ENCODE peak calls at places on chromosome 1, in eight cellular contexts. R is ovary, T is heart right ventricle, B is lower leg skin, O is cardiac fibroblast, F is upper lobe of right lung, G is heart left ventricle, A is MM.1S. J is an unnamed sample.
A peak's percentile ranks its signal among the peaks of the same experiment; 100 is the strongest.

GRCh38 chr1:225879521-225880209 is 2.5 kb downstream of the TMEM63A start:
- DNase-seq in A (peak; percentile 84), F (no peak), R (no peak), O (no peak), G (no peak), T (no peak), B (no peak), J (peak; percentile 57)

GRCh38 chr1:199404976-199405375 is 622.5 kb upstream of the NR5A2 start:
- DNase-seq in A (no peak), F (no peak), G (no peak), T (no peak), B (no peak), O (no peak), R (no peak), J (no peak)

GRCh38 chr1:117838911-117839310 is 90.5 kb downstream of the GDAP2 start:
- DNase-seq in O (peak; percentile 29), G (no peak), R (no peak), A (no peak), T (no peak), F (no peak), B (no peak), J (no peak)

GRCh38 chr1:9718006-9718680 is 66.6 kb downstream of the PIK3CD start:
- DNase-seq in O (no peak), R (no peak), T (no peak), B (no peak), G (no peak), F (no peak), A (no peak), J (no peak)

GRCh38 chr1:90710579-90711536 is 6.2 kb downstream of the BARHL2 start:
- DNase-seq in R (no peak), B (no peak), T (no peak), A (no peak), O (no peak), G (no peak), F (no peak), J (no peak)

GRCh38 chr1:35768350-35769187 is 1.2 kb downstream of the CLSPN start:
- DNase-seq in G (no peak), A (no peak), F (no peak), O (peak; percentile 8), B (no peak), R (no peak), T (no peak), J (no peak)

GRCh38 chr1:58310881-58311280 is 235.6 kb downstream of the OMA1 start:
- DNase-seq in R (no peak), A (no peak), F (no peak), T (no peak), B (no peak), O (no peak), G (no peak), J (no peak)

GRCh38 chr1:119987112-119987511 is 82.3 kb downstream of the NOTCH2 start:
- DNase-seq in A (no peak), G (no peak), F (no peak), T (no peak), O (peak; percentile 85), B (no peak), R (no peak), J (no peak)

GRCh38 chr1:46181343-46182260 is 5.3 kb upstream of the P3R3URF start:
- DNase-seq in B (no peak), A (no peak), T (no peak), F (no peak), G (no peak), R (no peak), O (peak; percentile 56), J (no peak)

GRCh38 chr1:38274974-38275373 is 228.4 kb upstream of the POU3F1 start:
- DNase-seq in R (no peak), B (no peak), T (peak; percentile 22), F (peak; percentile 52), O (peak; percentile 46), A (no peak), G (peak; percentile 26), J (no peak)

GRCh38 chr1:22437573-22437972 is 14.1 kb upstream of the ZBTB40 start:
- DNase-seq in F (no peak), O (no peak), A (no peak), R (no peak), G (no peak), B (no peak), T (no peak), J (no peak)

GRCh38 chr1:233868461-233868860 is 36.0 kb upstream of the SLC35F3 start:
- DNase-seq in G (no peak), R (no peak), O (no peak), T (no peak), A (no peak), F (no peak), B (no peak), J (no peak)

GRCh38 chr1:212749924-212750535 is 41.5 kb downstream of the NSL1 start:
- DNase-seq in O (peak; percentile 86), F (no peak), B (no peak), A (peak; percentile 43), G (no peak), R (no peak), T (no peak), J (no peak)

GRCh38 chr1:46166521-46167462 is 8.1 kb upstream of the TSPAN1 start:
- DNase-seq in B (peak; percentile 89), A (no peak), F (peak; percentile 76), T (peak; percentile 74), O (peak; percentile 28), R (peak; percentile 31), G (peak; percentile 78), J (peak; percentile 60)

GRCh38 chr1:162028726-162029125 is 5.1 kb upstream of the OLFML2B start:
- DNase-seq in F (no peak), B (no peak), T (no peak), A (no peak), R (no peak), O (no peak), G (no peak), J (no peak)

GRCh38 chr1:6057170-6057569 is 11.5 kb downstream of the KCNAB2 start:
- DNase-seq in T (no peak), A (no peak), R (no peak), F (no peak), G (no peak), B (no peak), O (no peak), J (no peak)

GRCh38 chr1:23177438-23178380 is 9.1 kb upstream of the LUZP1 start:
- DNase-seq in B (peak; percentile 94), T (peak; percentile 89), F (peak; percentile 86), O (peak; percentile 93), A (peak; percentile 28), G (peak; percentile 91), R (peak; percentile 81), J (peak; percentile 43)

GRCh38 chr1:117077267-117077666 is 17.1 kb downstream of the TTF2 start:
- DNase-seq in F (no peak), G (no peak), T (no peak), A (no peak), B (no peak), O (peak; percentile 72), R (no peak), J (no peak)

GRCh38 chr1:9233241-9233941 is 1.2 kb upstream of the H6PD start:
- DNase-seq in A (no peak), B (peak; percentile 98), F (peak; percentile 92), R (peak; percentile 85), T (peak; percentile 79), G (peak; percentile 83), O (peak; percentile 99), J (peak; percentile 66)

GRCh38 chr1:20477355-20478071 is 8.5 kb downstream of the CAMK2N1 start:
- DNase-seq in T (no peak), F (no peak), B (no peak), A (no peak), G (no peak), R (peak; percentile 60), O (peak; percentile 31), J (no peak)

GRCh38 chr1:78339490-78339889 is 151.3 kb upstream of the PTGFR start:
- DNase-seq in F (no peak), B (no peak), T (no peak), A (no peak), O (peak; percentile 19), R (no peak), G (no peak), J (no peak)

GRCh38 chr1:47192458-47193384 is 2.9 kb upstream of the PDZK1IP1 start:
- DNase-seq in B (peak; percentile 96), O (peak; percentile 78), F (peak; percentile 85), R (peak; percentile 57), A (peak; percentile 54), T (peak; percentile 77), G (peak; percentile 85), J (peak; percentile 53)

GRCh38 chr1:15168479-15168878 is 14.9 kb downstream of the TMEM51 start:
- DNase-seq in O (peak; percentile 72), T (no peak), B (no peak), A (no peak), F (peak; percentile 5), R (no peak), G (no peak), J (no peak)

GRCh38 chr1:2258122-2258812 is 30.1 kb downstream of the SKI start:
- DNase-seq in A (no peak), F (no peak), G (peak; percentile 13), T (no peak), O (no peak), B (no peak), R (no peak), J (no peak)

GRCh38 chr1:159947942-159948341 is 2.5 kb upstream of the IGSF9 start:
- DNase-seq in A (no peak), R (no peak), B (no peak), G (no peak), O (no peak), F (no peak), T (no peak), J (no peak)

GRCh38 chr1:72892461-72892860 is 610.1 kb upstream of the NEGR1 start:
- DNase-seq in B (no peak), O (no peak), A (no peak), R (no peak), F (no peak), G (no peak), T (no peak), J (no peak)

GRCh38 chr1:9368356-9368755 is 75.7 kb downstream of the SPSB1 start:
- DNase-seq in T (no peak), O (no peak), B (no peak), R (no peak), F (no peak), G (no peak), A (no peak), J (no peak)

GRCh38 chr1:32716312-32717126 is 13.9 kb upstream of the SYNC start:
- DNase-seq in G (peak; percentile 70), F (peak; percentile 97), A (peak; percentile 96), T (peak; percentile 57), B (peak; percentile 90), R (peak; percentile 59), O (peak; percentile 28), J (no peak)
- H3K4me3 ChIP-seq in G (no peak overlapping the region), F (no peak overlapping the region), A (peak overlapping the region; percentile 9), T (no peak overlapping the region), B (no peak overlapping the region), R (no peak overlapping the region), O (no peak overlapping the region), J (no peak overlapping the region)

GRCh38 chr1:941588-942383 is 17.3 kb downstream of the NOC2L start:
- DNase-seq in O (peak; percentile 84), B (no peak), G (peak; percentile 81), R (peak; percentile 43), T (peak; percentile 71), A (peak; percentile 44), F (peak; percentile 77), J (no peak)
- H3K4me3 ChIP-seq in O (peak overlapping the region; percentile 26), B (peak overlapping the region; percentile 16), G (peak overlapping the region; percentile 49), R (peak overlapping the region; percentile 21), T (peak overlapping the region; percentile 38), A (peak overlapping the region; percentile 25), F (peak overlapping the region; percentile 34), J (peak overlapping the region; percentile 1)

GRCh38 chr1:24963943-24964677 is 34.0 kb upstream of the RUNX3 start:
- DNase-seq in F (no peak), T (no peak), R (no peak), B (no peak), G (peak; percentile 10), O (no peak), A (no peak), J (no peak)
- H3K4me3 ChIP-seq in F (peak overlapping the region; percentile 23), T (no peak overlapping the region), R (no peak overlapping the region), B (no peak overlapping the region), G (no peak overlapping the region), O (no peak overlapping the region), A (peak overlapping the region; percentile 52), J (no peak overlapping the region)

GRCh38 chr1:66438062-66438970 is 95.6 kb upstream of the SGIP1 start:
- DNase-seq in F (no peak), R (no peak), A (peak; percentile 2), B (no peak), G (no peak), O (no peak), T (no peak), J (no peak)
- H3K4me3 ChIP-seq in F (no peak overlapping the region), R (no peak overlapping the region), A (peak overlapping the region; percentile 14), B (no peak overlapping the region), G (no peak overlapping the region), O (no peak overlapping the region), T (no peak overlapping the region), J (no peak overlapping the region)